ENCODE peak calls at places on chromosomes 5 and 9, in six cellular contexts. X is NAMALWA; V is brain microvascular endothelial cell; Z is ELR; F is stimulated activated CD4-positive, alpha-beta T cell treated with anti-CD3 and anti-CD28 coated beads, Interleukin-4, amount 100 ng/mL, for 4 hours; M is A549. G is an unnamed sample.

GRCh38 chr9:73667749-73668148 is 516.1 kb downstream of the ANXA1 start:
- DNase-seq in X (peak), V (no peak), Z (peak), F (no peak), M (peak), G (peak)

GRCh38 chr9:94153905-94154304 is 69.6 kb downstream of the PTPDC1 start:
- DNase-seq in X (no peak), V (no peak), Z (no peak), F (no peak), M (no peak), G (no peak)

GRCh38 chr9:80143899-80144298 is 572.1 kb downstream of the TLE4 start:
- DNase-seq in X (no peak), V (no peak), Z (no peak), F (no peak), M (no peak), G (no peak)

GRCh38 chr5:172929371-172929838 is 29.8 kb upstream of the RPL26L1 start:
- DNase-seq in X (no peak), V (no peak), Z (peak), F (no peak), M (no peak), G (peak)

GRCh38 chr5:110321117-110321516 is 405.4 kb downstream of the TMEM232 start:
- DNase-seq in X (no peak), V (no peak), Z (no peak), F (no peak), M (no peak), G (no peak)

GRCh38 chr9:87179556-87180340 is 232.4 kb upstream of the GAS1 start:
- DNase-seq in X (no peak), V (peak), Z (peak), F (no peak), M (no peak), G (peak)

GRCh38 chr9:121529237-121529987 is 29.8 kb upstream of the GGTA1 start:
- DNase-seq in X (no peak), V (peak), Z (peak), F (no peak), M (peak), G (peak)

GRCh38 chr5:56350595-56351170 is 117.6 kb upstream of the ANKRD55 start:
- DNase-seq in X (no peak), V (peak), Z (peak), F (no peak), M (peak), G (peak)

GRCh38 chr9:109787735-109788134 is 7.7 kb downstream of the PALM2AKAP2 start:
- DNase-seq in X (no peak), V (no peak), Z (no peak), F (no peak), M (no peak), G (no peak)

GRCh38 chr9:126806336-126806735 is 1.5 kb downstream of the ZBTB43 start:
- DNase-seq in X (no peak), V (no peak), Z (no peak), F (no peak), M (no peak), G (peak)

GRCh38 chr9:94985649-94986048 is 259.1 kb downstream of the AOPEP start:
- DNase-seq in X (no peak), V (no peak), Z (no peak), F (no peak), M (no peak), G (no peak)

GRCh38 chr9:16532681-16533450 is 337.6 kb downstream of the BNC2 start:
- DNase-seq in X (no peak), V (peak), Z (peak), F (no peak), M (peak), G (peak)

GRCh38 chr9:114278881-114279570 is 43.9 kb upstream of the ORM1 start:
- DNase-seq in X (no peak), V (peak), Z (peak), F (no peak), M (peak), G (peak)

GRCh38 chr5:4879693-4880303 is 260.3 kb upstream of the ADAMTS16 start:
- DNase-seq in X (peak), V (peak), Z (peak), F (peak), M (peak), G (peak)

GRCh38 chr5:134082264-134082992 is 32.1 kb upstream of the TCF7 start:
- DNase-seq in X (no peak), V (no peak), Z (peak), F (no peak), M (no peak), G (peak)

GRCh38 chr9:128322342-128323191 is at the start of the genes COQ4 and TRUB2:
- DNase-seq in X (peak), V (peak), Z (peak), F (peak), M (peak), G (peak)

GRCh38 chr9:4117835-4118610 is 181.8 kb downstream of the GLIS3 start:
- DNase-seq in X (peak), V (no peak), Z (no peak), F (peak), M (peak), G (no peak)

GRCh38 chr5:5454405-5454804 is 31.9 kb downstream of the ICE1 start:
- DNase-seq in X (no peak), V (no peak), Z (no peak), F (no peak), M (no peak), G (no peak)

GRCh38 chr5:152527358-152528048 is 122.4 kb upstream of the NMUR2 start:
- DNase-seq in X (no peak), V (no peak), Z (no peak), F (no peak), M (no peak), G (no peak)

GRCh38 chr5:95712347-95712958 is 18.7 kb upstream of the RHOBTB3 start:
- DNase-seq in X (no peak), V (peak), Z (peak), F (no peak), M (peak), G (peak)

GRCh38 chr9:21800931-21801682 is 1.3 kb upstream of the MTAP start:
- DNase-seq in X (no peak), V (no peak), Z (no peak), F (no peak), M (no peak), G (no peak)

GRCh38 chr9:109519366-109519765 is 21.3 kb upstream of the PTPN3 start:
- DNase-seq in X (no peak), V (no peak), Z (no peak), F (no peak), M (no peak), G (no peak)

GRCh38 chr5:104643320-104643719 is 1080.7 kb upstream of the NUDT12 start:
- DNase-seq in X (no peak), V (no peak), Z (peak), F (no peak), M (no peak), G (no peak)

GRCh38 chr5:152297866-152298265 is 107.2 kb downstream of the NMUR2 start:
- DNase-seq in X (no peak), V (no peak), Z (no peak), F (no peak), M (no peak), G (no peak)

GRCh38 chr5:147822686-147823491 is 8.6 kb downstream of the SPINK1 start:
- DNase-seq in X (peak), V (peak), Z (peak), F (peak), M (peak), G (peak)

G was measured in EL.